ENCODE peak calls at places on chromosomes 11 and 22, in four cellular contexts. One of them, this sample, is unnamed. For H3K36me3 and H3K9me3, the result is how much of the 10 kb centered on the place peaks cover.

GRCh38 chr22:37747090-37747714 is 50.4 kb downstream of the TRIOBP start:
- DNase-seq in aorta: peak
- DNase-seq in CD4-positive, CD25-positive, alpha-beta regulatory T cell: peak
- DNase-seq in pancreas: no peak
- DNase-seq in this sample: no peak

GRCh38 chr22:39984006-39984405 is 10.7 kb upstream of the FAM83F start:
- DNase-seq in pancreas: no peak
- DNase-seq in aorta: no peak
- DNase-seq in CD4-positive, CD25-positive, alpha-beta regulatory T cell: no peak
- DNase-seq in this sample: no peak

GRCh38 chr11:29773656-29774264 is 243.1 kb downstream of the KCNA4 start:
- DNase-seq in aorta: no peak
- DNase-seq in CD4-positive, CD25-positive, alpha-beta regulatory T cell: no peak
- DNase-seq in pancreas: no peak
- DNase-seq in this sample: no peak

GRCh38 chr11:133531971-133532651 is at the start of gene OPCML:
- DNase-seq in pancreas: no peak
- DNase-seq in CD4-positive, CD25-positive, alpha-beta regulatory T cell: no peak
- DNase-seq in aorta: no peak
- DNase-seq in this sample: no peak

GRCh38 chr11:1459219-1459575 is 27.4 kb downstream of the MOB2 start:
- DNase-seq in CD4-positive, CD25-positive, alpha-beta regulatory T cell: no peak
- DNase-seq in pancreas: no peak
- DNase-seq in aorta: no peak
- DNase-seq in this sample: no peak

GRCh38 chr22:41742918-41743317 is 43.6 kb downstream of the MEI1 start:
- DNase-seq in CD4-positive, CD25-positive, alpha-beta regulatory T cell: no peak
- DNase-seq in aorta: no peak
- DNase-seq in pancreas: no peak
- DNase-seq in this sample: no peak

GRCh38 chr11:62856333-62856910 is 17.0 kb upstream of the WDR74 start:
- DNase-seq in pancreas: no peak
- DNase-seq in CD4-positive, CD25-positive, alpha-beta regulatory T cell: peak
- DNase-seq in aorta: no peak
- DNase-seq in this sample: no peak

GRCh38 chr11:27485930-27486773 is 13.6 kb upstream of the LGR4 start:
- DNase-seq in pancreas: peak
- DNase-seq in CD4-positive, CD25-positive, alpha-beta regulatory T cell: peak
- DNase-seq in aorta: no peak
- DNase-seq in this sample: no peak

GRCh38 chr11:34316347-34317037 is 41.3 kb downstream of the ABTB2 start:
- DNase-seq in aorta: no peak
- DNase-seq in pancreas: no peak
- DNase-seq in CD4-positive, CD25-positive, alpha-beta regulatory T cell: no peak
- DNase-seq in this sample: no peak

GRCh38 chr11:833114-833791 is 501 bp downstream of the CD151 start:
- DNase-seq in pancreas: peak
- DNase-seq in aorta: peak
- DNase-seq in CD4-positive, CD25-positive, alpha-beta regulatory T cell: peak
- DNase-seq in this sample: no peak

GRCh38 chr11:34044664-34045485 is 6.7 kb upstream of the CAPRIN1 start:
- DNase-seq in aorta: peak
- DNase-seq in CD4-positive, CD25-positive, alpha-beta regulatory T cell: peak
- DNase-seq in pancreas: no peak
- DNase-seq in this sample: no peak

GRCh38 chr11:17479284-17480214 is 2.9 kb upstream of the ABCC8 start:
- DNase-seq in aorta: no peak
- DNase-seq in CD4-positive, CD25-positive, alpha-beta regulatory T cell: no peak
- DNase-seq in pancreas: peak
- DNase-seq in this sample: no peak

GRCh38 chr11:7573558-7574296 is 59.9 kb downstream of the PPFIBP2 start:
- DNase-seq in CD4-positive, CD25-positive, alpha-beta regulatory T cell: no peak
- DNase-seq in pancreas: no peak
- DNase-seq in aorta: no peak
- DNase-seq in this sample: no peak

GRCh38 chr22:50474711-50475651 is at the start of gene SBF1:
- DNase-seq in aorta: peak
- DNase-seq in CD4-positive, CD25-positive, alpha-beta regulatory T cell: peak
- DNase-seq in pancreas: peak
- DNase-seq in this sample: peak

GRCh38 chr11:64882243-64882642 is 3.8 kb upstream of the EHD1 start:
- DNase-seq in aorta: no peak
- DNase-seq in pancreas: no peak
- DNase-seq in CD4-positive, CD25-positive, alpha-beta regulatory T cell: no peak
- DNase-seq in this sample: no peak

GRCh38 chr11:93585758-93586157 is 42.6 kb upstream of the SMCO4 start:
- DNase-seq in aorta: peak
- DNase-seq in pancreas: no peak
- DNase-seq in CD4-positive, CD25-positive, alpha-beta regulatory T cell: no peak
- DNase-seq in this sample: no peak

GRCh38 chr22:43213066-43213465 is 26.1 kb upstream of the TTLL12 start:
- DNase-seq in CD4-positive, CD25-positive, alpha-beta regulatory T cell: no peak
- DNase-seq in aorta: no peak
- DNase-seq in pancreas: no peak
- DNase-seq in this sample: no peak

DNA sequence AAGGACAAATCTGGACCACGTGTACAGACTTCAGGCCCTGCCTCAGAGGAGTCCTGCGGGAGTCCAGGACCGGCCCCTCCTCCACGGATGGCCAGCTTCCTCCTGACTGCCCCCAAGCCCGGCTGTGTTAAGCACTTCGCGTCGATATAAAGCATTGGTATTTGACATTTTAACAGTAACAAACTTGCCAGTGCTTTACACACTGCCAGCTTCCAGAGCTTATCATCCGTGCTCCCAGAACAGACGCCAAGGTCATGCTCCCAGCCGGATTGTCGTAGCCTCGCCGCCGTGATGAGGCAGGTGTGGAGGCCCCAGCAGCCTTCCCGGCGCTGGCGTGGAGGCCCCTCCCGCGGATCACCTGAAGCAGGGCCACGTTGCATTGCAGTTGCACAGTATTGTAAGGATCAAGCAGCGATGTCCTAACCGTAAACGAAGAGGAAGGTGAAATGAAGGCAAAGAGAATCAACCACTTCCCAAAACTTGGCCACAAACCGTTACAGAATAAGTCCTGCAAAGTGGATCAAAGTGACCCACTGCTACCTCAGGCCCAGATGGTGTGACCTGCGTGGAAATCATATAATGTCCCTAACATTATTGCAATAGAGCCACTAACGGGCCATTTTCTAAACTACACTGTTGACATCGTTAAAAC is 51.7 kb downstream of the CERK start:
- DNase-seq in pancreas: peak
- DNase-seq in CD4-positive, CD25-positive, alpha-beta regulatory T cell: no peak
- DNase-seq in aorta: no peak
- DNase-seq in this sample: no peak
- H3K36me3 ChIP-seq in pancreas: under half
- H3K36me3 ChIP-seq in CD4-positive, CD25-positive, alpha-beta regulatory T cell: half or more
- H3K36me3 ChIP-seq in aorta: under half
- H3K36me3 ChIP-seq in this sample: under half

DNA sequence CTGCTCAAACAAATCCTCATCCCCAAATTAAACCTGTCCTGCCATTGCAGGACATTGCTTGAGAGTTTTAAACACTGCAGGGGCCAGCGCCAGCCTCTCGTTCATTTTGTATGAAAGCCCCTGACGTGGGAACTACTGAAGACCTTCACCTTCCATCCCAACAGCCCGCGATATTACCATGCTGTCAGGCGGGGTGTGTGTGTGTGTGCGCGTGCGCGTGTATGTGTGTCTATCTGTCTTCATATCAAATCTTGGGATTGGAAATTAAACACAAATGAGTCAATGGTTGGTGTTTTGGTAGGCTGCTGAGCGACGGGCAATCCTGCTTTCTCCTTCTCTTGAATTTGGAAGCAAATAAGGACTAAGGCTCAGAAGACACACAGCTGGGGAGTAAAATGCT is 776.9 kb downstream of the TBC1D22A start:
- DNase-seq in aorta: no peak
- DNase-seq in CD4-positive, CD25-positive, alpha-beta regulatory T cell: no peak
- DNase-seq in pancreas: no peak
- DNase-seq in this sample: no peak
- H3K9me3 ChIP-seq in aorta: under half
- H3K9me3 ChIP-seq in CD4-positive, CD25-positive, alpha-beta regulatory T cell: under half
- H3K9me3 ChIP-seq in pancreas: under half
- H3K9me3 ChIP-seq in this sample: under half

GRCh38 chr11:45765107-45765668 is 39.8 kb upstream of the SLC35C1 start:
- DNase-seq in CD4-positive, CD25-positive, alpha-beta regulatory T cell: no peak
- DNase-seq in pancreas: no peak
- DNase-seq in aorta: no peak
- DNase-seq in this sample: no peak

GRCh38 chr11:45765836-45766235 is 39.1 kb upstream of the SLC35C1 start:
- DNase-seq in aorta: no peak
- DNase-seq in pancreas: no peak
- DNase-seq in CD4-positive, CD25-positive, alpha-beta regulatory T cell: no peak
- DNase-seq in this sample: no peak

GRCh38 chr11:45766469-45766868 is 38.5 kb upstream of the SLC35C1 start:
- DNase-seq in pancreas: no peak
- DNase-seq in CD4-positive, CD25-positive, alpha-beta regulatory T cell: no peak
- DNase-seq in aorta: no peak
- DNase-seq in this sample: no peak

GRCh38 chr11:45757672-45758071 is 47.3 kb upstream of the SLC35C1 start:
- DNase-seq in pancreas: no peak
- DNase-seq in aorta: no peak
- DNase-seq in CD4-positive, CD25-positive, alpha-beta regulatory T cell: no peak
- DNase-seq in this sample: no peak

DNA sequence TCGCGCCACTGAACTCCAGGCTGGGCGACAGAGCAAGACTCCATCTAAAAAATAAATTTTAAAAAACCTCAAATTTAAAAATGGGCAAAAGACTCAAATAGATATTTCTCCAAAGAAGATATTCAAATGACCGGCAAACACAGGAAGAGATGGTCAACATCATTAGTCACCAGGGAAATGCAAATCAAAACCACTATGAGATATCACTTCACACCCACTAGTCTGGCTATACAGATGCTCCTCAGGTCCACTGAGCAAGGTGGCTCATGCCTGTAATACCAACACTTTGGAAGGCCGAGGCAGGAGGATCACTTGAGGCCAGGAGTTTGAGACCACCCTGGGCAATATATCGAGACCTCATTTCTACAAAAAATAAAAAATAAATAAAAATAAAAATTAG is 43.3 kb upstream of the SLC35C1 start:
- DNase-seq in pancreas: no peak
- DNase-seq in CD4-positive, CD25-positive, alpha-beta regulatory T cell: no peak
- DNase-seq in aorta: no peak
- DNase-seq in this sample: no peak
- H3K36me3 ChIP-seq in pancreas: under half
- H3K36me3 ChIP-seq in CD4-positive, CD25-positive, alpha-beta regulatory T cell: under half
- H3K36me3 ChIP-seq in aorta: under half
- H3K36me3 ChIP-seq in this sample: under half

GRCh38 chr11:48354013-48354412 is 12.3 kb downstream of the OR4C5 start:
- DNase-seq in pancreas: no peak
- DNase-seq in CD4-positive, CD25-positive, alpha-beta regulatory T cell: no peak
- DNase-seq in aorta: no peak
- DNase-seq in this sample: no peak
- H3K9me3 ChIP-seq in pancreas: under half
- H3K9me3 ChIP-seq in CD4-positive, CD25-positive, alpha-beta regulatory T cell: under half
- H3K9me3 ChIP-seq in aorta: under half
- H3K9me3 ChIP-seq in this sample: under half

GRCh38 chr22:19466848-19467752 is 11.9 kb downstream of the UFD1 start:
- DNase-seq in aorta: no peak
- DNase-seq in CD4-positive, CD25-positive, alpha-beta regulatory T cell: no peak
- DNase-seq in pancreas: no peak
- DNase-seq in this sample: no peak
- H3K36me3 ChIP-seq in aorta: under half
- H3K36me3 ChIP-seq in CD4-positive, CD25-positive, alpha-beta regulatory T cell: half or more
- H3K36me3 ChIP-seq in pancreas: half or more
- H3K36me3 ChIP-seq in this sample: half or more

GRCh38 chr11:70038034-70038834 is 39.9 kb upstream of the ANO1 start:
- DNase-seq in aorta: no peak
- DNase-seq in pancreas: no peak
- DNase-seq in CD4-positive, CD25-positive, alpha-beta regulatory T cell: no peak
- DNase-seq in this sample: no peak

GRCh38 chr11:70040452-70040851 is 37.7 kb upstream of the ANO1 start:
- DNase-seq in aorta: no peak
- DNase-seq in pancreas: no peak
- DNase-seq in CD4-positive, CD25-positive, alpha-beta regulatory T cell: no peak
- DNase-seq in this sample: no peak

GRCh38 chr11:70043482-70043881 is 34.6 kb upstream of the ANO1 start:
- DNase-seq in aorta: no peak
- DNase-seq in CD4-positive, CD25-positive, alpha-beta regulatory T cell: no peak
- DNase-seq in pancreas: no peak
- DNase-seq in this sample: no peak

GRCh38 chr11:70036971-70037882 is 40.9 kb upstream of the ANO1 start:
- DNase-seq in CD4-positive, CD25-positive, alpha-beta regulatory T cell: no peak
- DNase-seq in pancreas: no peak
- DNase-seq in aorta: no peak
- DNase-seq in this sample: no peak

GRCh38 chr11:70040869-70041501 is 37.1 kb upstream of the ANO1 start:
- DNase-seq in pancreas: no peak
- DNase-seq in aorta: no peak
- DNase-seq in CD4-positive, CD25-positive, alpha-beta regulatory T cell: no peak
- DNase-seq in this sample: no peak
- H3K9me3 ChIP-seq in pancreas: under half
- H3K9me3 ChIP-seq in aorta: under half
- H3K9me3 ChIP-seq in CD4-positive, CD25-positive, alpha-beta regulatory T cell: under half
- H3K9me3 ChIP-seq in this sample: under half

GRCh38 chr11:111531687-111532364 is 8.7 kb upstream of the LAYN start:
- DNase-seq in aorta: no peak
- DNase-seq in pancreas: no peak
- DNase-seq in CD4-positive, CD25-positive, alpha-beta regulatory T cell: peak
- DNase-seq in this sample: no peak
- H3K36me3 ChIP-seq in aorta: under half
- H3K36me3 ChIP-seq in pancreas: under half
- H3K36me3 ChIP-seq in CD4-positive, CD25-positive, alpha-beta regulatory T cell: under half
- H3K36me3 ChIP-seq in this sample: under half

DNA sequence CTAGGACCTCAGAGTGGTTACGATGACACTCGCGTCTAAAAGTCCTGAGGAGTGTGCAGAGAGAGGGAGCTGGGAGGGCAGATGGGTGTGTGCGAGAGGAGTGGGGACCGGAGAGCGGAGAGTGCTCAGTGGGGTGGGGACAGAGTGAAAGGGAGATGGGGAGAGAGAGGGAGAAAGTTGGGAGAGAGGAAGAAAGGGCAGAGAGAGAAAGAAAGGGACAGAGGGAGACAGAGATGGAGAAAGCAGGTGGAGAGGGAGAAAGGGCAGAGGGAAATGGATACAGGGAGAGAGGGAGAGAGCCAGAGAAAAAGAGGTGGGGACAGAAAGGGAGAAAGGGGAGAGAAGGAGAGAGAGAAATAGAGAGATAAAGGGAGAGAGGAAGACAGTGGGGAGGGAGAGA is 978.2 kb downstream of the BRD1 start:
- DNase-seq in pancreas: no peak
- DNase-seq in CD4-positive, CD25-positive, alpha-beta regulatory T cell: no peak
- DNase-seq in aorta: no peak
- DNase-seq in this sample: no peak
- H3K9me3 ChIP-seq in pancreas: under half
- H3K9me3 ChIP-seq in CD4-positive, CD25-positive, alpha-beta regulatory T cell: under half
- H3K9me3 ChIP-seq in aorta: under half
- H3K9me3 ChIP-seq in this sample: under half

This sample was measured in CD8-positive, alpha-beta memory T cell.